ENCODE peak calls at places on chromosomes 1 and 21, in six cellular contexts. H, A, D, K, I and N are unnamed samples.

GRCh38 chr1:13587256-13588030 is 3.8 kb downstream of the PDPN start:
- DNase-seq in I (no peak), K (no peak), D (no peak), H (no peak), A (no peak), N (no peak)

GRCh38 chr1:98371767-98372166 is 289.8 kb upstream of the SNX7 start:
- DNase-seq in A (no peak), D (no peak), H (no peak), I (no peak), K (no peak), N (no peak)

GRCh38 chr1:19326748-19327065 is 14.6 kb downstream of the SLC66A1 start:
- DNase-seq in K (peak), D (no peak), I (no peak), A (no peak), H (no peak), N (no peak)

GRCh38 chr21:28937737-28938136 is 54.9 kb downstream of the LTN1 start:
- DNase-seq in D (no peak), I (no peak), K (no peak), H (no peak), A (no peak), N (no peak)

GRCh38 chr1:24349891-24350290 is 30.7 kb downstream of the GRHL3 start:
- DNase-seq in A (no peak), I (no peak), K (no peak), D (no peak), H (peak), N (no peak)

GRCh38 chr21:33865996-33866575 is 49.5 kb downstream of the ATP5PO start:
- DNase-seq in H (no peak), I (no peak), A (no peak), D (no peak), K (no peak), N (no peak)

GRCh38 chr21:29647353-29647781 is 292.4 kb downstream of the GRIK1 start:
- DNase-seq in K (no peak), D (no peak), A (no peak), H (peak), I (no peak), N (peak)

GRCh38 chr1:110648405-110648804 is 26.3 kb downstream of the KCNA3 start:
- DNase-seq in D (no peak), A (no peak), I (no peak), H (no peak), K (no peak), N (no peak)

GRCh38 chr1:97186381-97186780 is 464.8 kb downstream of the PTBP2 start:
- DNase-seq in D (peak), A (no peak), H (no peak), K (peak), I (no peak), N (peak)

GRCh38 chr1:198741744-198742143 is 102.9 kb downstream of the PTPRC start:
- DNase-seq in K (peak), I (no peak), A (no peak), H (peak), D (peak), N (no peak)

GRCh38 chr1:61692155-61692783 is 32.7 kb downstream of the TM2D1 start:
- DNase-seq in I (no peak), D (no peak), H (peak), A (no peak), K (no peak), N (peak)

GRCh38 chr1:192983349-192983980 is 75.7 kb downstream of the UCHL5 start:
- DNase-seq in D (peak), K (no peak), I (no peak), H (peak), A (no peak), N (no peak)

GRCh38 chr1:89484097-89485038 is 40.3 kb upstream of the LRRC8B start:
- DNase-seq in K (no peak), D (no peak), A (no peak), H (no peak), I (no peak), N (no peak)

GRCh38 chr1:160862151-160863061 is at the start of gene CD244:
- DNase-seq in K (peak), A (no peak), I (no peak), H (no peak), D (peak), N (no peak)

GRCh38 chr1:61448934-61449368 is 276.0 kb downstream of the TM2D1 start:
- DNase-seq in H (no peak), D (no peak), K (no peak), A (no peak), I (no peak), N (no peak)

GRCh38 chr1:186155594-186155993 is 219.5 kb downstream of the TPR start:
- DNase-seq in I (no peak), A (no peak), D (peak), K (no peak), H (peak), N (peak)

GRCh38 chr21:42513151-42513984 is at the start of gene SLC37A1:
- DNase-seq in K (peak), A (no peak), H (no peak), I (no peak), D (no peak), N (no peak)

GRCh38 chr1:113488576-113489177 is 98.4 kb downstream of the MAGI3 start:
- DNase-seq in H (no peak), A (no peak), K (peak), I (peak), D (peak), N (no peak)

GRCh38 chr1:221462345-221462744 is 279.5 kb downstream of the DUSP10 start:
- DNase-seq in I (no peak), D (no peak), A (no peak), K (no peak), H (no peak), N (no peak)
- H2BK15ac ChIP-seq in I (no peak), D (no peak), A (no peak), K (no peak), H (no peak), N (no peak)

GRCh38 chr1:1596493-1597274 is 3.3 kb downstream of the FNDC10 start:
- DNase-seq in H (no peak), I (no peak), K (no peak), D (no peak), A (no peak), N (no peak)

GRCh38 chr1:1598720-1599029 is 1.3 kb downstream of the FNDC10 start:
- DNase-seq in K (no peak), A (no peak), D (no peak), H (no peak), I (no peak), N (no peak)

GRCh38 chr1:1599030-1599916 is 662 bp downstream of the FNDC10 start:
- DNase-seq in K (peak), D (peak), H (peak), A (peak), I (no peak), N (peak)

GRCh38 chr1:1597275-1597930 is 2.5 kb downstream of the FNDC10 start:
- DNase-seq in I (peak), A (no peak), H (no peak), K (peak), D (peak), N (no peak)

DNA sequence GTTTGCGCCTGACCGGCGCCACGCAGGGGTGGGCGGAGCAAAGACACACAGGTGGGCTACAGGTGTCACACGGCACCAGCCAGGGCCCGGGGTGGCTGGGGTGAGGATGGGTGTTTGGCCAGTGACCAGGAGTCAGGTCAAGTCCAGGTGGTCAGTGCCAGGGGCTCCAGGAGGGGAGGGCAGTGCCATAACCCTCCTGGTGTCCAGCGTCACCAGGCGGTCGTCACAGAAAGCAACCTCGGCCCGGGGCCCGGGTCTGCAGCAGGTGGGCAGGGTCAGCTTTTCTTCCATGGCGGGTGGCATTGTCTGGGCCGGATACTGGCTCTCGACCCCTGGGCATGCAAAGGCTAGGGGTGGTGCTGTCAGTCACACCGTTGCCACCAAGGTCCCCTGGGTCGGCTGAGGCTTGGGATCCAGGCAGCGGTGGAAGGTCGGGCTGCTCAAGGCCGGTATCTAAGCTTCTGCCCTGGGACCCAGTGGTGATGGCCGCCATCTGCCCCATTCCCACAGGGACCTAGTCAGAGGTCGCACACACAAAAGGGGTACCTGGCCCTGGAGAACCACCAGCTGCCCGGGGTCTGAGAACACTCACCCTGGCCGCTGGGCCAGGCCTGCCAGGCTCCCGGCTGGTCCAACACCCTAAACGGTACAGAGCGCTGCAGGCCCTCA is 1.8 kb downstream of the FNDC10 start:
- DNase-seq in A (no peak), I (no peak), H (no peak), K (no peak), D (no peak), N (no peak)
- H2BK15ac ChIP-seq in A (no peak), I (no peak), H (no peak), K (no peak), D (no peak), N (no peak)

GRCh38 chr1:239061770-239062169 is 324.6 kb upstream of the CHRM3 start:
- DNase-seq in K (no peak), D (peak), H (no peak), I (no peak), A (no peak), N (no peak)

GRCh38 chr1:239056940-239057339 is 329.4 kb upstream of the CHRM3 start:
- DNase-seq in D (peak), H (no peak), A (no peak), I (no peak), K (no peak), N (no peak)

GRCh38 chr1:239053269-239053668 is 333.1 kb upstream of the CHRM3 start:
- DNase-seq in H (no peak), K (no peak), A (no peak), D (peak), I (no peak), N (no peak)

GRCh38 chr1:239058190-239058589 is 328.2 kb upstream of the CHRM3 start:
- DNase-seq in D (no peak), H (no peak), I (no peak), A (no peak), K (no peak), N (no peak)
- H2BK15ac ChIP-seq in D (no peak), H (no peak), I (no peak), A (no peak), K (no peak), N (no peak)

DNA sequence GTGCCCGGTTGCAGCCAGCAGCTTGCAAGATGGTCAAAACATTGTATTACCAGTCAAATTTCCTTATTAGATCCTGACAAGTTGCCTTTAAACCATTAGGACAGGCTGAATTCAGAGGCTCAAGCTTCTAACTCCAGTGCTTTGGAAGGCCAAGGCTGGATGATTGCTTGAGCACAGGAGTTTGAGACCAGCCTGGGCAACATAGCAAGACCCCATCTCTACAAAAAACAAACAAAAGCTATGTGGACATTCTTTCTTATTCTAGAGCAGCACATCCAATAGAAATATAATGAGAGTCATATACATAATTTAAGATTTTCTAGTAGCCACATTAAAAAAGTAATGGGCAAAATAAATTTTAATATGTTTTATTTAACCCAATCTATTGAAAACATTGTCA is 149.3 kb downstream of the RUNX1 start:
- DNase-seq in I (no peak), K (no peak), H (no peak), D (no peak), A (no peak), N (no peak)
- H2BK15ac ChIP-seq in I (no peak), K (no peak), H (no peak), D (no peak), A (no peak), N (no peak)

DNA sequence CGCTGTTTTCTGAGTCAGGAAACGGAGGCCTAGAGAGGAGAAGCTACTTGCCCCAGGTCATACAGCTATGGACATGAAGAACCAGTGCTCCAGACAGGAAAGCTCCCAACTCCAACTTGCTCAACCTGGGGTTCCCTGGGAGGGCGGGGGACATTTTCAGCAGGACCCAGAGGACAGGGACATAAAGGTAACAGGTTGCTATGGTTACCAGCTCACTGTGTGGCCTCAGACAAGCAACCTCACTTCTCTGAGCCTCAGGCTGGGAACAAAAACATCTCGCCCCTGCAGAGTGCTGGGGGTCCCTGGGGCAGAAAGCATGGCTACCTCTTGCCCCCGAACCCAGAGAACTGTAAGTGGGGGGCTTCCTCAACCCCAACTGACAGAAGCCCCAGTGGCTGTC is 16.1 kb downstream of the FBXO2 start:
- DNase-seq in I (no peak), A (no peak), D (no peak), H (no peak), K (no peak), N (no peak)
- H2BK15ac ChIP-seq in I (no peak), A (no peak), D (no peak), H (no peak), K (no peak), N (no peak)

GRCh38 chr1:182631954-182632353 is 27.8 kb upstream of the RGS16 start:
- DNase-seq in H (no peak), K (no peak), A (no peak), D (no peak), I (no peak), N (no peak)

GRCh38 chr1:182634306-182635072 is 30.3 kb upstream of the RGS16 start:
- DNase-seq in H (no peak), K (no peak), D (no peak), A (no peak), I (no peak), N (no peak)

GRCh38 chr1:182635871-182636270 is 31.7 kb upstream of the RGS16 start:
- DNase-seq in A (no peak), K (no peak), H (no peak), D (no peak), I (no peak), N (no peak)

GRCh38 chr1:182633031-182633430 is 28.8 kb upstream of the RGS16 start:
- DNase-seq in I (no peak), A (no peak), H (no peak), K (no peak), D (no peak), N (no peak)

GRCh38 chr1:182633657-182634281 is 29.6 kb upstream of the RGS16 start:
- DNase-seq in K (no peak), H (no peak), A (no peak), D (peak), I (no peak), N (no peak)
- H2BK15ac ChIP-seq in K (no peak), H (no peak), A (no peak), D (no peak), I (no peak), N (peak)